ENCODE peak calls at places on chromosomes 3 and 15, in five cellular contexts. J, A, X, P and D are unnamed samples.

GRCh38 chr3:149621218-149622005 is 36.4 kb downstream of the WWTR1 start:
- ATAC-seq in J (no peak), A (no peak), X (peak), P (no peak), D (peak)

GRCh38 chr3:169564883-169565282 is 98.6 kb downstream of the MECOM start:
- ATAC-seq in J (peak), A (peak), X (no peak), P (no peak), D (no peak)

GRCh38 chr3:9732080-9732752 is 681 bp downstream of the BRPF1 start:
- ATAC-seq in J (peak), A (no peak), X (no peak), P (no peak), D (no peak)

GRCh38 chr15:77504310-77504709 is 83.6 kb downstream of the HMG20A start:
- ATAC-seq in J (no peak), A (no peak), X (no peak), P (no peak), D (no peak)

GRCh38 chr15:42344763-42345162 is 14.5 kb upstream of the CAPN3 start:
- ATAC-seq in J (no peak), A (no peak), X (peak), P (no peak), D (peak)

GRCh38 chr3:182693723-182694122 is 99.6 kb upstream of the ATP11B start:
- ATAC-seq in J (no peak), A (no peak), X (no peak), P (no peak), D (no peak)

GRCh38 chr3:54197509-54197908 is 75.2 kb downstream of the CACNA2D3 start:
- ATAC-seq in J (no peak), A (no peak), X (no peak), P (no peak), D (no peak)

GRCh38 chr3:37592328-37592727 is 269.4 kb upstream of the CTDSPL start:
- ATAC-seq in J (no peak), A (no peak), X (no peak), P (no peak), D (no peak)

GRCh38 chr3:150786791-150787190 is 23.8 kb upstream of the SIAH2 start:
- ATAC-seq in J (no peak), A (no peak), X (no peak), P (no peak), D (no peak)

GRCh38 chr3:196563721-196564225 is 4.6 kb downstream of the WDR53 start:
- ATAC-seq in J (no peak), A (no peak), X (no peak), P (no peak), D (no peak)

GRCh38 chr3:60025071-60026055 is 975.5 kb upstream of the CFAP20DC start:
- ATAC-seq in J (peak), A (no peak), X (no peak), P (no peak), D (no peak)

GRCh38 chr3:9965200-9965875 is 13.1 kb upstream of the PRRT3 start:
- ATAC-seq in J (no peak), A (no peak), X (no peak), P (no peak), D (no peak)

GRCh38 chr3:126314305-126315082 is 42.7 kb downstream of the KLF15 start:
- ATAC-seq in J (no peak), A (no peak), X (no peak), P (no peak), D (no peak)

GRCh38 chr3:117622130-117622841 is 912.7 kb downstream of the TUSC7 start:
- ATAC-seq in J (no peak), A (no peak), X (peak), P (no peak), D (no peak)

GRCh38 chr3:37814547-37814946 is 47.1 kb upstream of the CTDSPL start:
- ATAC-seq in J (no peak), A (peak), X (peak), P (no peak), D (no peak)

GRCh38 chr3:32238816-32239637 is 547 bp downstream of the CMTM8 start:
- ATAC-seq in J (peak), A (peak), X (peak), P (peak), D (peak)

GRCh38 chr3:52931328-52931727 is 34.0 kb upstream of the STIMATE start:
- ATAC-seq in J (no peak), A (no peak), X (no peak), P (no peak), D (no peak)

GRCh38 chr15:45181491-45182285 is 6.1 kb downstream of the SHF start:
- ATAC-seq in J (peak), A (no peak), X (no peak), P (no peak), D (no peak)

GRCh38 chr3:107044587-107045119 is 332.6 kb upstream of the CCDC54 start:
- ATAC-seq in J (no peak), A (no peak), X (no peak), P (no peak), D (no peak)

GRCh38 chr3:165406425-165406824 is 210.2 kb upstream of the SLITRK3 start:
- ATAC-seq in J (no peak), A (no peak), X (no peak), P (no peak), D (no peak)

GRCh38 chr3:89570465-89570864 is 463.0 kb downstream of the EPHA3 start:
- ATAC-seq in J (no peak), A (no peak), X (no peak), P (no peak), D (no peak)

GRCh38 chr3:89576417-89576816 is 469.0 kb downstream of the EPHA3 start:
- ATAC-seq in J (no peak), A (no peak), X (no peak), P (no peak), D (no peak)

GRCh38 chr3:89571707-89572106 is 464.3 kb downstream of the EPHA3 start:
- ATAC-seq in J (no peak), A (no peak), X (peak), P (no peak), D (no peak)

GRCh38 chr3:89571298-89571697 is 463.9 kb downstream of the EPHA3 start:
- ATAC-seq in J (no peak), A (no peak), X (no peak), P (no peak), D (no peak)

DNA sequence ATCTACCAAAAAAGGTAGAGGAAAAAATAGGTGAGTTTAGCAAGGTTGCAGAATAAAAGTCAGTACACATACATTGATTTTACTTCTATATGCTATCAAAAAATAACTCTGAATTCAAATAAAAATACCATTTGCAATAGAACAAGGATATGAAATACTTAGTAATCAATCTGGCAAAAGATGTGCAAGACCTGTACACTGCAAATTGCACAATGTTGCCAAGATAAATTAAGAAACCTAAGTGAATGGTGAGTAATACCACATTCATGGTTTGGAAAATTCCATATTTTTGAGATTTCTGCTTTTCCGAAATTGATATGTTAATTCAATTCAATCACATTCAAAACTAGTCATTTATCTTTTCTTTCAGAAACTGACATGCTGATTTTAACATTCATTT is 464.8 kb downstream of the EPHA3 start:
- ATAC-seq in J (no peak), A (no peak), X (no peak), P (no peak), D (no peak)
- TF ChIP-seq CTCF in J (no peak), A (no peak), X (no peak), P (no peak), D (no peak)

GRCh38 chr3:47407896-47408838 is 27.3 kb downstream of the PTPN23 start:
- ATAC-seq in J (no peak), A (no peak), X (no peak), P (no peak), D (no peak)
- H3K27ac ChIP-seq in J (no peak), A (no peak), X (no peak), P (no peak), D (no peak)

DNA sequence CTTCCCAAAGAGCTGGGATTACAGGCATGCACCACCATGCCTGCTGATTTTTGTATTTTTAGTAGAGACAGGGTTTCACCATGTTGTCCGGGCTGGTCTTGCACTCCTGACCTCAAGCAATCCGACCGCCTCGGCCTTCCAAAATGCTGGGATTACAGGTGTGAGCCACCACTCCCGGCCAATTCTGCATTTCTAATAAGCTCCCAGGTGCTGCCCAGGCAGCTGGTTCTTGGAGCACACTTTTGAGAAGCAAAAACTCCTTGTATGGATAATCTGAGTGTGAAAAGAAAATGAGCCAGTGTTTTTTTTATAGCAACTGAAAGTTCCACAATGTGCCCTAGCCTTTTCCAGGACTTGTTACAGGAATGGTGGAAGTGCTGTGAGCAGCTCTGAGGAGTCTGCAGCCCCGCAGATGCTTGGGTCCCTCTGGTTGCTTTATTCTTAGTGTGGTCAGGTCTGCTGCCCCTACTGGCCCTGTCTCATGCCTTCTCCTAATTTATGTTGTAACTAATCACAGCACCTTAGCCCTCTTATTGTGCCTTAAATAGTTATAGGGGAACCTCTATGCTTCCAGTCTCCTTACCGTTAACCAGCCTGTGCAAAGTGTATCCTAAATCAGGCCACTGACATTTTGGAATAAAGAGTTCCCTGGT is 13.5 kb upstream of the KCNAB1 start:
- ATAC-seq in J (peak), A (peak), X (no peak), P (no peak), D (no peak)
- TF ChIP-seq CTCF in J (no peak), A (no peak), X (no peak), P (no peak), D (no peak)

DNA sequence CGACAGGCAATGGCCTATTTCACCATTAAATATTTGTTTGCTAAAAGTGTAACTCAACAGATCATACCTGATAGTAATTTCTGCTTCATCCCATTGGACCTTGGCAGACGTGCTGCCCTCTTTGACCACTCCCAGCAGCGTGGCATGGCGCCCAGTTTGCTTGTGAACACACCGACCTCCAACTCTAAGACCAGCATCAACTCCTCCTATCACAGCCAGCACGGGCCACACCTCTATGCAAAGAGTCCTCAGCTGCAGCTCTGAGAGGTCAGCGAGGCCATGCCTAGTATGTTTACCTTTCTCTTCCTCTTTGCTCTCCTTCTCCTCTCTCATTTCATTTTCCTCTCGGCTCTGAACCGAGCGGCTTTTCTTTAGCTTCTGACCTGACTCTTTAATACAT is 80.6 kb downstream of the FBXL22 start:
- ATAC-seq in J (peak), A (no peak), X (no peak), P (peak), D (no peak)
- H3K27ac ChIP-seq in J (no peak), A (no peak), X (no peak), P (no peak), D (no peak)

GRCh38 chr3:172040078-172040975 is 949 bp downstream of the FNDC3B start:
- ATAC-seq in J (peak), A (peak), X (peak), P (peak), D (peak)
- TF ChIP-seq CTCF in J (no peak), A (no peak), X (peak), P (peak), D (no peak)

GRCh38 chr15:48143856-48144255 is 23.1 kb downstream of the SLC24A5 start:
- ATAC-seq in J (no peak), A (no peak), X (no peak), P (no peak), D (peak)

GRCh38 chr15:48149858-48150257 is 28.2 kb downstream of the MYEF2 start:
- ATAC-seq in J (no peak), A (no peak), X (peak), P (no peak), D (no peak)

GRCh38 chr15:48145923-48146322 is 25.1 kb downstream of the SLC24A5 start:
- ATAC-seq in J (no peak), A (no peak), X (peak), P (no peak), D (no peak)

GRCh38 chr15:48144889-48145288 is 24.1 kb downstream of the SLC24A5 start:
- ATAC-seq in J (no peak), A (no peak), X (peak), P (no peak), D (no peak)

GRCh38 chr15:48147358-48147757 is 26.6 kb downstream of the SLC24A5 start:
- ATAC-seq in J (no peak), A (no peak), X (no peak), P (no peak), D (no peak)
- H3K27ac ChIP-seq in J (no peak), A (no peak), X (no peak), P (no peak), D (no peak)

GRCh38 chr15:90545095-90545494 is 15.4 kb downstream of the CRTC3 start:
- ATAC-seq in J (no peak), A (no peak), X (no peak), P (no peak), D (no peak)
- TF ChIP-seq CTCF in J (no peak), A (no peak), X (no peak), P (no peak), D (no peak)